ENCODE peak calls at places on chromosomes 3 and 15, in four cellular contexts. X is kidney epithelial cell, N is neural crest cell, A is testis. T is an unnamed sample.
A peak's percentile ranks its signal among the peaks of the same experiment; 100 is the strongest.

GRCh38 chr15:67821784-67822451 is 3.4 kb upstream of the SKOR1 start:
- DNase-seq in A (no peak), X (no peak), N (no peak), T (no peak)

GRCh38 chr3:49716169-49716568 is 3.3 kb downstream of the AMIGO3 start:
- DNase-seq in X (no peak), N (no peak), A (no peak), T (no peak)

GRCh38 chr3:102979682-102980378 is 545.0 kb downstream of the ZPLD1 start:
- DNase-seq in A (peak; percentile 57), N (no peak), X (peak; percentile 90), T (peak; percentile 81)

GRCh38 chr3:17183951-17184550 is 299.3 kb downstream of the PLCL2 start:
- DNase-seq in X (peak; percentile 48), A (no peak), N (no peak), T (no peak)

GRCh38 chr3:128788268-128788869 is 62.4 kb downstream of the RAB7A start:
- DNase-seq in A (no peak), X (no peak), N (no peak), T (no peak)

GRCh38 chr3:119497824-119498187 is 541 bp upstream of the TIMMDC1 start:
- DNase-seq in N (peak; percentile 1), X (no peak), A (no peak), T (no peak)

GRCh38 chr3:170703121-170703588 is 117.3 kb upstream of the SLC7A14 start:
- DNase-seq in A (no peak), N (no peak), X (no peak), T (no peak)

GRCh38 chr15:60070838-60071493 is 66.9 kb downstream of the FOXB1 start:
- DNase-seq in A (no peak), X (no peak), N (no peak), T (no peak)

GRCh38 chr3:48119495-48120193 is 68.6 kb downstream of the CDC25A start:
- DNase-seq in A (peak; percentile 83), N (no peak), X (no peak), T (peak; percentile 86)

GRCh38 chr15:69857686-69858391 is 239.9 kb downstream of the TLE3 start:
- DNase-seq in A (no peak), N (no peak), X (no peak), T (no peak)

GRCh38 chr3:181711325-181712135 is at the start of gene SOX2:
- DNase-seq in N (peak; percentile 82), A (peak; percentile 83), X (peak; percentile 52), T (no peak)

GRCh38 chr15:34693053-34693744 is 61.6 kb downstream of the GJD2 start:
- DNase-seq in N (no peak), X (no peak), A (no peak), T (no peak)

GRCh38 chr3:123818921-123819429 is 65.2 kb downstream of the MYLK start:
- DNase-seq in A (no peak), X (peak; percentile 71), N (no peak), T (no peak)

GRCh38 chr15:90855139-90855538 is 13.2 kb upstream of the FURIN start:
- DNase-seq in A (no peak), N (no peak), X (no peak), T (no peak)

GRCh38 chr3:56339244-56339643 is 129.0 kb downstream of the ERC2 start:
- DNase-seq in A (no peak), N (no peak), X (no peak), T (no peak)

GRCh38 chr3:112199622-112200316 is 66.7 kb upstream of the GCSAM start:
- DNase-seq in A (no peak), X (peak; percentile 12), N (no peak), T (no peak)

GRCh38 chr3:10988003-10988402 is 4.5 kb upstream of the SLC6A1 start:
- DNase-seq in A (no peak), X (no peak), N (no peak), T (no peak)

GRCh38 chr3:104437891-104438290 is 928.8 kb upstream of the ALCAM start:
- DNase-seq in X (no peak), A (no peak), N (no peak), T (no peak)

GRCh38 chr3:166608132-166608531 is 770.9 kb upstream of the BCHE start:
- DNase-seq in A (no peak), N (no peak), X (no peak), T (no peak)

GRCh38 chr3:114942773-114943172 is 204.3 kb downstream of the ZBTB20 start:
- DNase-seq in X (no peak), A (no peak), N (no peak), T (no peak)

GRCh38 chr3:65951836-65952505 is 86.7 kb downstream of the MAGI1 start:
- DNase-seq in X (no peak), N (no peak), A (no peak), T (no peak)

GRCh38 chr3:184801241-184801640 is 10.7 kb upstream of the VPS8 start:
- DNase-seq in X (no peak), A (no peak), N (no peak), T (no peak)
- TF ChIP-seq CTCF in X (no peak), A (no peak), N (no peak), T (no peak)

DNA sequence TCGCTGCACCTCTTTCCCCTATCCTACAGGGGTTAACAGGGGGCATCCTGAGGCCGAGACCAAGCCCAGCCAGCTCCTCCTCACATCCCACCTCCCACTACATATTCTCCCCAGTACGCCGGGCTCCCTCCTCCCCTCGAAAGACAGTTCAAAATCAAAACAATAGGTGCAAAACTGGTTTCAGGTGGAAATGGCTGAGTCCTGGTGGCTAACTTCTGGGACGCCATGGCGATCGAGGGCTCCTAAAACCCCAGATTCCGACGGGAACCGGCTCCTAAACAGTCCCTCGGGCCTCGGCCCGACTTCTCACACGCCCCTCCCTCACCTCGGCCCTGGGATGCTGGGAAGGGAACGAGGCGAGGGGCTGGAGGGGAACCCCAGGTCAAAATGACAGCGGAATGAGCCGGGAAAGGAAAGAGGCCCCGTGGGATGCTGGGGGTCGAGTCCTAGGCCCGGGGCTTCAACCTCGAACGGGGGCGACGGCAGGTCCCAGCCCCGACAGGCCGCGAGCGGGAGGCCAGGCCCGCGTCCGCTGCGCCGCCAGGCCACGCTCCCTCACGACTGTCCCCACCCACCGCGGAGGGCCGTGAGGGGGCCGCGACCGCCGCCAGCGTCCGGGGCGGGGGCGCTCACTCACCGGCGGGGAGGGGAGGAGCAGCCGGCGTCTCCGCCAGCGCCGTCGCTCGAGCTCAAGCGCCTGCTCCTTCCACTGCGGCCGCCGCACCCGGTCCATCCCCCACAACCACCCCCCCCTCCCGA is 475 bp downstream of the TMCC1 start:
- DNase-seq in A (peak; percentile 57), X (no peak), N (peak; percentile 57), T (peak; percentile 68)
- TF ChIP-seq CTCF in A (no peak), X (no peak), N (no peak), T (no peak)

DNA sequence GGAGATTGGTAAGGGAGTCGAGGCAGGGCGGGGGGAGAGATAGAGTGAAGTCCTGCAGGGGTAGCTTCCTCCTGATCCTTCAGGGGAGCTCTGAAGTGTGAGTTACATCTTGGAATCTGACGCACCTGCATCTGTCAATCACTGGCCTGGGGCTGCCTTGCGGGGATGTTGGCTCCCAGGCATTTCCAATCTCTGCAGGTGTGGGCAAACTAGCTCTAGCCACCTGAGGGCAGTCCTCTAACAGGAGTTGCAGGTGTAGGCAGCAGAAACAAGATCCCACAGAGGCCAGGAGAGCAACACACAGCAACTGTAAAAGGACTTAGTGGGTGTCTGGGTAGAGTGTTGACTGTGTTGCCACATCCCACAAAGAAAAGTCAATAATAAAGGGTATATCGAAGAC is 63.6 kb downstream of the ZNF621 start:
- DNase-seq in A (no peak), N (no peak), X (no peak), T (no peak)
- TF ChIP-seq CTCF in A (no peak), N (no peak), X (peak; percentile 29), T (no peak)

GRCh38 chr3:107882261-107882660 is 208.6 kb downstream of the CD47 start:
- DNase-seq in X (no peak), A (no peak), N (no peak), T (no peak)
- TF ChIP-seq CTCF in X (no peak), A (no peak), N (no peak), T (no peak)

GRCh38 chr3:7546219-7546618 is 685.3 kb downstream of the GRM7 start:
- DNase-seq in N (no peak), A (peak; percentile 28), X (peak; percentile 10), T (no peak)
- TF ChIP-seq CTCF in N (no peak), A (peak; percentile 15), X (peak; percentile 23), T (no peak)

GRCh38 chr3:126685041-126685440 is 19.0 kb upstream of the CHCHD6 start:
- DNase-seq in X (no peak), N (no peak), A (no peak), T (no peak)

GRCh38 chr3:126683506-126683905 is 20.5 kb upstream of the CHCHD6 start:
- DNase-seq in N (no peak), X (no peak), A (no peak), T (no peak)

GRCh38 chr3:126683069-126683468 is 21.0 kb upstream of the CHCHD6 start:
- DNase-seq in N (no peak), A (no peak), X (no peak), T (no peak)

GRCh38 chr3:126682046-126682445 is 22.0 kb upstream of the CHCHD6 start:
- DNase-seq in A (no peak), X (no peak), N (no peak), T (no peak)

GRCh38 chr3:126685493-126685892 is 18.5 kb upstream of the CHCHD6 start:
- DNase-seq in N (no peak), A (no peak), X (no peak), T (no peak)
- TF ChIP-seq CTCF in N (no peak), A (no peak), X (no peak), T (no peak)

GRCh38 chr15:71387825-71388224 is 272.6 kb downstream of the THSD4 start:
- DNase-seq in X (no peak), A (no peak), N (no peak), T (no peak)

GRCh38 chr15:71386005-71386404 is 270.7 kb downstream of the THSD4 start:
- DNase-seq in N (no peak), X (no peak), A (no peak), T (no peak)

GRCh38 chr15:71385469-71385868 is 270.2 kb downstream of the THSD4 start:
- DNase-seq in N (no peak), A (no peak), X (no peak), T (no peak)

GRCh38 chr15:71385026-71385425 is 269.8 kb downstream of the THSD4 start:
- DNase-seq in X (no peak), N (no peak), A (no peak), T (no peak)

DNA sequence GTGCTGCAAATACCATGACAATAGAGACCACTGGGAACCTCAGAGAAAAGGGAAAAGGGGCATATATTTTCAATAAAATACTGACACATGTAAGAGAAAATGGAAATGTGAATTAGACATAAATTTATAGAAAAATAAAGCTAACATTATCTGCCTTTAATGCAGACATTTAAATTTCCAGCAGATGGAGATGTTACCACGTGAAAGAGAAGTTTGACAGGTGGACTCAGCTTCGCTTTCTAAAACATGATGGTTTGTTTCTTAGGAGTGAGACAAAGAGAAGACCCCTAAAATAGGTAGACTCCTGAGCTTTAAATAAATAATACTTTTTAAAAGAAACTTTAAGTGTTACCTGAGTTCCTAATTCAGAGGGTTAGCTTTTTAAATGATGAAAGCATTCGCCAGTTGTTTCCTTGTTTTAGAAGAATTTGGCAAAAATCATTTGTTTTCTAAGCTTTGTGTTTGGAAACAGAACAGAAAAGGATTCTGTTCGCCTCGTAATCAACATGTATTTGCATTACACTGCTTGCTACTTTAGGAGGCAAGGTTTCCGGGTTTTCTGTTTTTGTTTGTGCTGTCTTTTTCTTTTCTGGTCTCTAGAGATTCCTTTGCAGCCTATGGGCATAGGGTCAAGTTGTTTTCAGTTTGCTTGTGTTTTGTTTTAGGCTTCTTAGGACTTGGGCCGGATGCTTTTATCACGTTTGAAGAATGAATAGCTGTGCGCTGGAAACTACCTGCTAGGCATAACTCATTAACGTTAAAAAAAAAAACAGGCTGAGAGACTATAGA is 271.4 kb downstream of the THSD4 start:
- DNase-seq in N (no peak), X (no peak), A (no peak), T (no peak)
- TF ChIP-seq CTCF in N (peak; percentile 71), X (peak; percentile 18), A (peak; percentile 52), T (peak; percentile 59)

GRCh38 chr3:194245975-194246561 is 105.1 kb downstream of the CPN2 start:
- DNase-seq in N (no peak), X (no peak), A (no peak), T (no peak)
- TF ChIP-seq CTCF in N (no peak), X (no peak), A (no peak), T (no peak)

T was measured in ovary.